ENCODE peak calls at places on chromosomes 7 and 10, in seven cellular contexts. T is suprapubic skin; S is left ventricle myocardium inferior; E is stimulated activated CD4-positive, alpha-beta T cell treated with anti-CD3 and anti-CD28 coated beads, Interleukin-2, amount 100 ng/mL, for 48 hours; U is progenitor cell of endocrine pancreas; C is cerebellum; A is NCI-H226. V is an unnamed sample.

GRCh38 chr10:53223846-53224245 is 451.3 kb upstream of the MBL2 start:
- DNase-seq in S (no peak), E (no peak), C (no peak), A (no peak), T (no peak), U (no peak), V (no peak)

GRCh38 chr7:1226155-1226901 is 6.3 kb upstream of the UNCX start:
- DNase-seq in T (no peak), S (no peak), U (no peak), A (no peak), C (no peak), E (no peak), V (no peak)

GRCh38 chr10:112973046-112973445 is 23.0 kb downstream of the TCF7L2 start:
- DNase-seq in S (no peak), A (no peak), E (no peak), T (no peak), U (no peak), C (no peak), V (no peak)

GRCh38 chr10:83212632-83213349 is 926.5 kb upstream of the GHITM start:
- DNase-seq in S (no peak), E (no peak), C (no peak), T (no peak), A (no peak), U (no peak), V (no peak)

GRCh38 chr7:107658467-107658866 is 2.2 kb upstream of the SLC26A4 start:
- DNase-seq in T (no peak), A (no peak), E (no peak), C (no peak), U (no peak), S (no peak), V (no peak)

GRCh38 chr7:131521651-131522163 is 34.7 kb downstream of the PODXL start:
- DNase-seq in S (no peak), C (no peak), U (no peak), A (peak), E (no peak), T (peak), V (peak)

GRCh38 chr10:45444976-45445898 is 71.2 kb downstream of the ALOX5 start:
- DNase-seq in T (no peak), E (no peak), C (peak), U (no peak), S (no peak), A (no peak), V (no peak)

GRCh38 chr7:7188091-7188490 is 5.7 kb downstream of the C1GALT1 start:
- DNase-seq in A (peak), T (no peak), S (no peak), U (no peak), C (no peak), E (no peak), V (no peak)

GRCh38 chr7:141891338-141891737 is 24.9 kb upstream of the OR9A4 start:
- DNase-seq in C (no peak), E (no peak), S (no peak), A (no peak), T (no peak), U (no peak), V (no peak)

GRCh38 chr7:46881507-46882127 is 700.3 kb downstream of the TNS3 start:
- DNase-seq in S (no peak), E (no peak), C (no peak), T (no peak), A (peak), U (no peak), V (no peak)

GRCh38 chr10:90865400-90865799 is 6.4 kb upstream of the RPP30 start:
- DNase-seq in C (no peak), T (no peak), E (no peak), S (no peak), A (no peak), U (no peak), V (no peak)

GRCh38 chr7:147088916-147089315 is 972.3 kb downstream of the CNTNAP2 start:
- DNase-seq in E (no peak), C (no peak), T (no peak), U (no peak), A (no peak), S (no peak), V (no peak)

GRCh38 chr7:105583061-105583460 is 1.8 kb upstream of the EFCAB10 start:
- DNase-seq in T (no peak), A (no peak), S (no peak), C (no peak), E (no peak), U (no peak), V (no peak)

GRCh38 chr7:74097937-74098614 is 14.5 kb downstream of the LIMK1 start:
- DNase-seq in E (no peak), A (peak), C (no peak), S (no peak), U (no peak), T (peak), V (no peak)

GRCh38 chr7:22333680-22334141 is 23.2 kb downstream of the RAPGEF5 start:
- DNase-seq in S (no peak), E (no peak), T (no peak), C (peak), U (no peak), A (no peak), V (peak)

GRCh38 chr7:87220026-87220733 is 648 bp upstream of the TMEM243 start:
- DNase-seq in A (peak), T (peak), U (peak), E (peak), C (peak), S (peak), V (peak)

GRCh38 chr10:22486431-22486830 is 141.1 kb downstream of the SPAG6 start:
- DNase-seq in S (no peak), A (no peak), U (no peak), C (no peak), E (no peak), T (no peak), V (no peak)

GRCh38 chr10:3014968-3015367 is 52.4 kb upstream of the PFKP start:
- DNase-seq in T (no peak), C (no peak), S (no peak), A (no peak), E (no peak), U (no peak), V (no peak)

GRCh38 chr7:28755255-28755654 is 202.9 kb downstream of the TRIL start:
- DNase-seq in U (no peak), C (no peak), T (peak), E (no peak), S (no peak), A (peak), V (no peak)

GRCh38 chr7:120023494-120024167 is 249.3 kb upstream of the KCND2 start:
- DNase-seq in U (no peak), C (no peak), E (no peak), S (no peak), T (no peak), A (no peak), V (no peak)

GRCh38 chr10:24039897-24040296 is 169.0 kb upstream of the KIAA1217 start:
- DNase-seq in T (no peak), U (no peak), C (no peak), E (no peak), S (no peak), A (no peak), V (no peak)

GRCh38 chr7:131249003-131249402 is 78.7 kb upstream of the MKLN1 start:
- DNase-seq in A (peak), T (peak), U (no peak), S (peak), C (no peak), E (no peak), V (no peak)

GRCh38 chr7:130938661-130939060 is 204.7 kb upstream of the KLF14 start:
- DNase-seq in U (no peak), A (no peak), T (no peak), E (no peak), S (no peak), C (no peak), V (no peak)

GRCh38 chr7:92404170-92404614 is 43.1 kb upstream of the GATAD1 start:
- DNase-seq in C (no peak), E (peak), A (no peak), S (no peak), T (no peak), U (no peak), V (no peak)

GRCh38 chr10:24463683-24464426 is 254.9 kb downstream of the KIAA1217 start:
- DNase-seq in E (no peak), A (peak), T (no peak), S (no peak), C (peak), U (no peak), V (no peak)

GRCh38 chr10:67607472-67607871 is 88.5 kb downstream of the CTNNA3 start:
- DNase-seq in E (no peak), U (no peak), S (no peak), A (no peak), C (no peak), T (no peak), V (no peak)

GRCh38 chr7:3112499-3113134 is 69.0 kb upstream of the CARD11 start:
- DNase-seq in E (no peak), T (no peak), C (no peak), U (no peak), S (no peak), A (no peak), V (peak)

GRCh38 chr7:32515890-32516550 is 20.7 kb downstream of the AVL9 start:
- DNase-seq in C (no peak), E (no peak), T (no peak), U (no peak), A (peak), S (no peak), V (no peak)

GRCh38 chr7:10022957-10023356 is 950.7 kb upstream of the PHF14 start:
- DNase-seq in S (no peak), T (no peak), A (no peak), E (no peak), U (no peak), C (peak), V (peak)

GRCh38 chr7:72254455-72254854 is 157.7 kb downstream of the CALN1 start:
- DNase-seq in C (no peak), E (no peak), U (no peak), A (no peak), T (no peak), S (no peak), V (no peak)